ENCODE peak calls at places on chromosome 2, in eight cellular contexts. One of them, this sample, is unnamed.

GRCh38 chr2:1510184-1510583 is 96.9 kb downstream of the TPO start:
- DNase-seq in NCI-H446: no peak
- DNase-seq in astrocyte: no peak
- DNase-seq in islet precursor cell: no peak
- DNase-seq in effector CD4-positive, alpha-beta T cell: no peak
- DNase-seq in amniotic stem cell: no peak
- DNase-seq in EL: no peak
- DNase-seq in ureter: no peak
- DNase-seq in this sample: no peak

GRCh38 chr2:55408946-55409868 is 10.4 kb downstream of the CCDC88A start:
- DNase-seq in ureter: no peak
- DNase-seq in NCI-H446: no peak
- DNase-seq in islet precursor cell: no peak
- DNase-seq in astrocyte: peak
- DNase-seq in effector CD4-positive, alpha-beta T cell: no peak
- DNase-seq in EL: peak
- DNase-seq in amniotic stem cell: no peak
- DNase-seq in this sample: no peak

GRCh38 chr2:46821600-46821999 is 94.0 kb downstream of the MCFD2 start:
- DNase-seq in NCI-H446: no peak
- DNase-seq in amniotic stem cell: no peak
- DNase-seq in ureter: peak
- DNase-seq in astrocyte: no peak
- DNase-seq in islet precursor cell: no peak
- DNase-seq in effector CD4-positive, alpha-beta T cell: no peak
- DNase-seq in EL: no peak
- DNase-seq in this sample: no peak

GRCh38 chr2:62287895-62288589 is 92.1 kb downstream of the B3GNT2 start:
- DNase-seq in ureter: peak
- DNase-seq in EL: peak
- DNase-seq in effector CD4-positive, alpha-beta T cell: no peak
- DNase-seq in amniotic stem cell: no peak
- DNase-seq in astrocyte: no peak
- DNase-seq in islet precursor cell: no peak
- DNase-seq in NCI-H446: peak
- DNase-seq in this sample: peak

GRCh38 chr2:111930875-111931274 is 32.5 kb downstream of the MERTK start:
- DNase-seq in NCI-H446: no peak
- DNase-seq in EL: peak
- DNase-seq in islet precursor cell: peak
- DNase-seq in ureter: no peak
- DNase-seq in effector CD4-positive, alpha-beta T cell: no peak
- DNase-seq in astrocyte: peak
- DNase-seq in amniotic stem cell: no peak
- DNase-seq in this sample: peak

GRCh38 chr2:11050565-11050964 is 104.7 kb upstream of the SLC66A3 start:
- DNase-seq in EL: no peak
- DNase-seq in ureter: no peak
- DNase-seq in amniotic stem cell: no peak
- DNase-seq in effector CD4-positive, alpha-beta T cell: no peak
- DNase-seq in astrocyte: peak
- DNase-seq in islet precursor cell: no peak
- DNase-seq in NCI-H446: no peak
- DNase-seq in this sample: no peak

GRCh38 chr2:26694001-26694400 is 1.5 kb downstream of the KCNK3 start:
- DNase-seq in EL: no peak
- DNase-seq in astrocyte: no peak
- DNase-seq in islet precursor cell: no peak
- DNase-seq in amniotic stem cell: no peak
- DNase-seq in ureter: no peak
- DNase-seq in effector CD4-positive, alpha-beta T cell: no peak
- DNase-seq in NCI-H446: no peak
- DNase-seq in this sample: no peak

GRCh38 chr2:241910604-241911520 is 41.3 kb downstream of the RTP5 start:
- DNase-seq in islet precursor cell: no peak
- DNase-seq in EL: no peak
- DNase-seq in effector CD4-positive, alpha-beta T cell: no peak
- DNase-seq in astrocyte: no peak
- DNase-seq in amniotic stem cell: no peak
- DNase-seq in ureter: no peak
- DNase-seq in NCI-H446: no peak
- DNase-seq in this sample: no peak

GRCh38 chr2:220931491-220931890 is 640.6 kb downstream of the EPHA4 start:
- DNase-seq in islet precursor cell: no peak
- DNase-seq in effector CD4-positive, alpha-beta T cell: no peak
- DNase-seq in astrocyte: no peak
- DNase-seq in amniotic stem cell: no peak
- DNase-seq in EL: no peak
- DNase-seq in NCI-H446: no peak
- DNase-seq in ureter: no peak
- DNase-seq in this sample: no peak

GRCh38 chr2:45205985-45206384 is 196.7 kb upstream of the SIX2 start:
- DNase-seq in amniotic stem cell: no peak
- DNase-seq in effector CD4-positive, alpha-beta T cell: no peak
- DNase-seq in astrocyte: no peak
- DNase-seq in ureter: no peak
- DNase-seq in NCI-H446: no peak
- DNase-seq in EL: no peak
- DNase-seq in islet precursor cell: peak
- DNase-seq in this sample: no peak

This sample was measured in NCI-H226.